ENCODE peak calls at places on chromosomes 7 and 10, in four cellular contexts. C is lower leg skin, A is GM12864, E is upper lobe of right lung. S is an unnamed sample.

GRCh38 chr10:79247373-79248137 is 99.7 kb upstream of the PPIF start:
- DNase-seq in C (no peak), A (no peak), E (no peak), S (no peak)

GRCh38 chr7:66043681-66044497 is 31.7 kb upstream of the ASL start:
- DNase-seq in C (peak), A (no peak), E (peak), S (peak)

GRCh38 chr7:38223311-38223710 is 45.3 kb downstream of the STARD3NL start:
- DNase-seq in C (no peak), A (no peak), E (no peak), S (no peak)

GRCh38 chr7:79452495-79453265 is 787 bp downstream of the MAGI2 start:
- DNase-seq in C (peak), A (no peak), E (peak), S (no peak)

GRCh38 chr7:142303650-142304049 is 45.8 kb upstream of the PRSS58 start:
- DNase-seq in C (no peak), A (no peak), E (no peak), S (peak)

GRCh38 chr7:1541431-1542162 is 11.1 kb downstream of the MAFK start:
- DNase-seq in C (no peak), A (no peak), E (no peak), S (no peak)

GRCh38 chr7:50663396-50664102 is 98.3 kb upstream of the DDC start:
- DNase-seq in C (no peak), A (no peak), E (no peak), S (no peak)

GRCh38 chr7:102119213-102119651 is 167.4 kb upstream of the SH2B2 start:
- DNase-seq in C (no peak), A (no peak), E (no peak), S (no peak)

GRCh38 chr7:108839091-108839490 is 269.4 kb downstream of the DNAJB9 start:
- DNase-seq in C (no peak), A (no peak), E (no peak), S (no peak)

DNA sequence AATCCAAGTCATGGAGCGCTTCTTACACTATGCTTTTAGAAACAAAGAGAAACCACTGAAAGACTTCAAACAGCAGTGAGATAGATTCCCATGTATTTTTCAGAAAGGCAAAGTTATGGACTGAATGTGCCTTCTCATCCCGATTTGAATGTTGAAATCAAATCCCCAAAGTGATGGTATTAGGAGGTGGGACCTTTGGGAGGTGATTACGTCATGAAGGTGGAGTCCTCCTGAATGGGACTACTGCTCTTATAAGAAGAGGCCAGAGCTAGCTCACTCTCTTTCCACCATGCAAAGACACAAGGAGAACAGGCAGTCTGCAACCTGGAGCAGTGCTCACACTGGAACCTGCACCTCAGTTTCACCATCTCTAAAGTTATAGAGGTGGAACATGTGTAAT is 1279.8 kb downstream of the GATA3 start:
- DNase-seq in C (no peak), A (no peak), E (no peak), S (no peak)
- TF ChIP-seq CTCF in C (no peak), A (no peak), E (no peak), S (no peak)

GRCh38 chr10:103593022-103593570 is 99.6 kb downstream of the NEURL1 start:
- DNase-seq in C (no peak), A (no peak), E (no peak), S (no peak)
- TF ChIP-seq CTCF in C (no peak), A (no peak), E (no peak), S (no peak)

GRCh38 chr7:151631968-151632749 is 112.5 kb upstream of the RHEB start:
- DNase-seq in C (peak), A (peak), E (peak), S (peak)

GRCh38 chr7:151632750-151633515 is 113.2 kb upstream of the RHEB start:
- DNase-seq in C (peak), A (peak), E (peak), S (peak)

GRCh38 chr7:151629873-151630272 is 110.2 kb upstream of the RHEB start:
- DNase-seq in C (no peak), A (no peak), E (no peak), S (no peak)

GRCh38 chr7:151630349-151630748 is 110.7 kb upstream of the RHEB start:
- DNase-seq in C (no peak), A (no peak), E (no peak), S (no peak)

GRCh38 chr7:151631149-151631967 is 111.7 kb upstream of the RHEB start:
- DNase-seq in C (no peak), A (no peak), E (no peak), S (no peak)
- TF ChIP-seq CTCF in C (no peak), A (peak), E (no peak), S (no peak)

GRCh38 chr10:61974611-61975010 is 73.1 kb downstream of the ARID5B start:
- DNase-seq in C (peak), A (no peak), E (no peak), S (no peak)

GRCh38 chr10:61973923-61974322 is 72.4 kb downstream of the ARID5B start:
- DNase-seq in C (no peak), A (no peak), E (no peak), S (no peak)

GRCh38 chr10:61981460-61981859 is 80.0 kb downstream of the ARID5B start:
- DNase-seq in C (no peak), A (no peak), E (no peak), S (no peak)

GRCh38 chr10:61975107-61975932 is 73.8 kb downstream of the ARID5B start:
- DNase-seq in C (no peak), A (peak), E (no peak), S (no peak)

DNA sequence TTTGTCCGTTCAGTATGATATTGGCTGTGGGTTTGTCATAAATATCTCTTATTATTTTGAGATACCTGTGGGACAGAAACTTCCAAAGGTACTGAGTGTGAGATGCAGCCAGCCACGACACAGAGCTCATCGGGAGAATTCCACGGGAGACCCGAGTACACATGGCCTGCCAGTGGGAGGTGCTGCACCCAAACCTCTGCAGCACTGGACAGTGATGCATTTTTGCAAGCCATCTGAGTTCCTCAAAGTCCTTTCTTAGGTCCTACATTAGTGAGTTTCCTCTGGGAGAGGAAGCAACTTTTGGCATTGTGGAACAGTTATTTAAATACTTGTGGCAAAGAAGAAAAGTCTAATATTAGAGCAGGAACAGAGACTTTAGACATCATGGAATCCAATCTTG is 77.5 kb downstream of the ARID5B start:
- DNase-seq in C (no peak), A (no peak), E (peak), S (no peak)
- TF ChIP-seq CTCF in C (no peak), A (peak), E (peak), S (no peak)

DNA sequence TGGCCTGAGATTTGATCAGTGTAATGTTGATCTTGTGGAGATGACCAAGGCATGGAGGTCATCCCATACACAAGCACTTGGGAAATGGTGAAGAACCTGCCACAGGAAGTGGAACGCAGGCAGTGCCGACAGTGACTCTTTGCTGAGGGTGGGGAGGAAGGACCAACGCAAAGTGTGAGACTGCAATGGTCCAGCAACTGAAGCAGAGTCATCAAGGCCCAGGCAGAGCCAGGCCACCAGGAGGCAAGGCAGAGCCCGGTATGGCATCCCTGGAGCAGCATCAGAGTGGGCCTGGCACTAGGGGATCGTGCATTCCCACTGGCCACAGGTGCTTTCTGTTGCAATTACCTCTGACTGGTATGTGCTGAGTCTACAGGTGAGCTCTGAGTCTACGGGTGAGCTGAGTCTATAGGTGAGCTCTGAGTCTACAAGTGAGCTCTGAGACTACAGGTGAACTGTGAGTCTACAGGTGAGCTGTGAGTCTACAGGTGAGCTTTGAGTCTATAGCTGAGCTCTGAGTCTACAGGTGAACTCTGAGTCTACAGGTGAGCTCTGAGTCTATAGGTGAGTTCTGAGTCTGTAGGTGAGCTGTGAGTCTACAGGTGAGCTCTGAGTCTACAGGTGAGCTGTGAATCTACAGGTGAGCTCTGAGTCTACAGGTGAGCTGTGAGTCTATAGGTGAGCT is 132.9 kb downstream of the KLF6 start:
- DNase-seq in C (no peak), A (no peak), E (no peak), S (no peak)
- TF ChIP-seq CTCF in C (no peak), A (peak), E (no peak), S (no peak)

GRCh38 chr10:15461353-15462108 is 90.4 kb upstream of the FAM171A1 start:
- DNase-seq in C (no peak), A (no peak), E (no peak), S (peak)
- TF ChIP-seq CTCF in C (no peak), A (no peak), E (no peak), S (peak)

GRCh38 chr7:150322833-150323681 is at the start of the genes ACTR3C and LRRC61:
- DNase-seq in C (no peak), A (no peak), E (peak), S (peak)
- TF ChIP-seq CTCF in C (no peak), A (peak), E (peak), S (peak)

S was measured in GM20000.